ENCODE peak calls at places on chromosomes 4 and X, in five cellular contexts. R is lower leg skin, C is MM.1S, T is AG09309, I is AG10803. V is an unnamed sample.

GRCh38 chr4:82352118-82352824 is 21.5 kb downstream of the HNRNPD start:
- DNase-seq in R (no peak), C (no peak), T (no peak), I (no peak), V (no peak)

GRCh38 chr4:101356928-101357327 is 9.6 kb upstream of the PPP3CA start:
- DNase-seq in R (no peak), C (peak; percentile 41), T (peak; percentile 87), I (peak; percentile 96), V (no peak)

GRCh38 chrX:70219938-70220764 is 14.3 kb upstream of the AWAT1 start:
- DNase-seq in R (no peak), C (no peak), T (no peak), I (peak; percentile 13), V (no peak)

GRCh38 chrX:138877746-138878145 is 166.2 kb upstream of the FGF13 start:
- DNase-seq in R (no peak), C (no peak), T (no peak), I (peak; percentile 31), V (no peak)

GRCh38 chrX:111095974-111096870 is at the start of gene PAK3:
- DNase-seq in R (no peak), C (peak; percentile 15), T (no peak), I (peak; percentile 26), V (peak; percentile 26)

GRCh38 chr4:134470544-134470943 is 269.0 kb upstream of the PABPC4L start:
- DNase-seq in R (no peak), C (peak; percentile 54), T (no peak), I (no peak), V (no peak)

GRCh38 chr4:47213971-47214370 is 182.6 kb downstream of the GABRB1 start:
- DNase-seq in R (no peak), C (no peak), T (peak; percentile 52), I (peak; percentile 53), V (no peak)

GRCh38 chrX:129522184-129523059 is 868 bp downstream of the SMARCA1 start:
- DNase-seq in R (no peak), C (no peak), T (no peak), I (peak; percentile 50), V (no peak)

GRCh38 chr4:56320293-56320692 is 67.0 kb downstream of the AASDH start:
- DNase-seq in R (no peak), C (no peak), T (no peak), I (peak; percentile 9), V (no peak)

GRCh38 chr4:91525627-91526026 is 778.1 kb upstream of the GRID2 start:
- DNase-seq in R (no peak), C (no peak), T (no peak), I (no peak), V (no peak)

DNA sequence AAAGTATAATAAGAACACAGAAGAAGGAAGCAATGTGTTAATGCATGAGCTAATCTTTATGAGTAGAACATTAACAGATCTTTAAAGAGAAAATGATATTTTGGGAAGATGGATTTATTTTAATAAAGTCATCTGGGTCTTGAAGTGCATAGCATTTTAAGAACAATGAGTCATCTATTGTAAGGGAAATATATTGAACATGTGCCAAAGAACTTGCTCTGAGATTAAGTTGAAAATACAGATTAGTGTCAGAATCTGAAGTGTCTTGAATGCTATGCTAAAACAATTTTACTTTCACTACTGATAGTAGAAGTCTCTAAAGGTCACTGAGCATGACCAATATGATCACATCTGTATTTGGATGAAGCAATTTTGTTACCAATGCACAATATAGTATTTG is 776.7 kb upstream of the GRID2 start:
- DNase-seq in R (no peak), C (no peak), T (no peak), I (no peak), V (no peak)
- TF ChIP-seq CTCF in R (no peak), C (no peak), T (no peak), I (no peak), V (no peak)

DNA sequence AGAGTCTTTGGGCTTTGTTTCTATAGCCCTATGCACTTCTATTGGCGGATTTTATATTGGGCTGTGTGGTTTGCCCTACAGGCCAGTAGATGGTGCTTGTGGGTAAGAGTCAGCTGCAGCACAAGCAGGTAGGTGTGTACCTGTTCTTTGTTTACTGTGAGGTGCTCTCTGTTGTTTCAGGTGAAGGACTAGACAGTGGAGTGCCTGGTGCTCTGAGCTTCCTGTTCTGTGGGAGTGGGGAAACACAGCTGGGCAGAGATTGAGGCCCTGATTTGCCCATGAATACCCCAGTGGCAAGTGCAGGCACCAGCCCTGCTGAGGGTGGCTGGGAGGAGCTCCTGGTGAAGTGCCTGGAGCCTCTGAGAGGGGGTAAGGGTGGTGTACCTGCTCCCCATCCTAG is 26.3 kb upstream of the UCP1 start:
- DNase-seq in R (no peak), C (peak; percentile 80), T (no peak), I (peak; percentile 5), V (no peak)
- TF ChIP-seq CTCF in R (no peak), C (peak; percentile 78), T (peak; percentile 59), I (peak; percentile 48), V (peak; percentile 40)

GRCh38 chrX:7127058-7127457 is 20.5 kb upstream of the STS start:
- DNase-seq in R (no peak), C (no peak), T (no peak), I (no peak), V (no peak)

GRCh38 chrX:7131621-7132020 is 15.9 kb upstream of the STS start:
- DNase-seq in R (no peak), C (no peak), T (no peak), I (no peak), V (no peak)

GRCh38 chrX:7133036-7133412 is 14.5 kb upstream of the STS start:
- DNase-seq in R (no peak), C (no peak), T (no peak), I (peak; percentile 45), V (no peak)

GRCh38 chrX:7132335-7133035 is 15.0 kb upstream of the STS start:
- DNase-seq in R (no peak), C (no peak), T (peak; percentile 55), I (peak; percentile 77), V (no peak)
- TF ChIP-seq CTCF in R (no peak), C (peak; percentile 10), T (peak; percentile 71), I (peak; percentile 56), V (peak; percentile 71)

GRCh38 chrX:5236749-5237148 is 991.9 kb downstream of the NLGN4X start:
- DNase-seq in R (no peak), C (no peak), T (no peak), I (no peak), V (no peak)

GRCh38 chrX:5233830-5234229 is 994.8 kb downstream of the NLGN4X start:
- DNase-seq in R (no peak), C (peak; percentile 75), T (no peak), I (no peak), V (no peak)

GRCh38 chrX:5236096-5236495 is 992.6 kb downstream of the NLGN4X start:
- DNase-seq in R (no peak), C (peak; percentile 74), T (no peak), I (no peak), V (no peak)
- TF ChIP-seq CTCF in R (no peak), C (peak; percentile 57), T (no peak), I (no peak), V (no peak)

GRCh38 chrX:53354669-53355068 is 67.8 kb downstream of the SMC1A start:
- DNase-seq in R (no peak), C (no peak), T (no peak), I (no peak), V (no peak)
- TF ChIP-seq CTCF in R (no peak), C (no peak), T (no peak), I (no peak), V (no peak)

GRCh38 chrX:15973299-15973698 is 118.7 kb upstream of the AP1S2 start:
- DNase-seq in R (no peak), C (peak; percentile 62), T (no peak), I (peak; percentile 4), V (peak; percentile 28)
- TF ChIP-seq CTCF in R (no peak), C (peak; percentile 83), T (peak; percentile 68), I (peak; percentile 12), V (peak; percentile 69)

GRCh38 chrX:154050113-154050495 is 30.4 kb upstream of the IRAK1 start:
- DNase-seq in R (no peak), C (no peak), T (no peak), I (no peak), V (no peak)

GRCh38 chrX:154049209-154050112 is 29.8 kb upstream of the IRAK1 start:
- DNase-seq in R (no peak), C (no peak), T (no peak), I (no peak), V (no peak)

GRCh38 chrX:154048398-154048797 is 28.7 kb upstream of the IRAK1 start:
- DNase-seq in R (no peak), C (no peak), T (no peak), I (no peak), V (no peak)

GRCh38 chrX:154046262-154046771 is 26.6 kb upstream of the IRAK1 start:
- DNase-seq in R (no peak), C (no peak), T (peak; percentile 58), I (peak; percentile 87), V (no peak)

DNA sequence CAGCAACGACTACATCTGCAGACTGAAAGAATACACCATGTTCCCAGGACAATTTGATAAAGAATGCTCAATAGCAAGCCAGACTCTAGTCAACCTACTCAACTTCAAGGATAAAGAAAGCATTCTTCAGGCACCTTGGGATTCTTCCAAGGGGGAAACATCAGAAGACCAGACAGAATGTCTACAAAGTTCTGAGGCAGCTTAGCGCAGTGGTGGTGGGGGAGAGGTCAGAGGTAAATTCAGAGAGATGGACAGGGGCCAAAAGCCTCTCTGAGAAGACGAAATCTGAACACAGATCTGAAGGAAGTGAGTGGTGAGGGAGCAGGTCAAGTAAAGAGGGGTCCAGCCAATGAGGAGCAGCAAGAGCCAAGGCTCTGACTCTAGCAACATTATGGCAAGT is 27.6 kb upstream of the IRAK1 start:
- DNase-seq in R (no peak), C (no peak), T (no peak), I (no peak), V (no peak)
- TF ChIP-seq CTCF in R (no peak), C (no peak), T (no peak), I (no peak), V (no peak)

GRCh38 chr4:106301393-106302084 is 14.5 kb downstream of the TBCK start:
- DNase-seq in R (no peak), C (no peak), T (peak; percentile 5), I (peak; percentile 77), V (no peak)
- TF ChIP-seq CTCF in R (no peak), C (no peak), T (no peak), I (no peak), V (no peak)

GRCh38 chrX:42740456-42740855 is 37.5 kb downstream of the PPP1R2C start:
- DNase-seq in R (no peak), C (no peak), T (no peak), I (no peak), V (no peak)
- TF ChIP-seq CTCF in R (no peak), C (no peak), T (no peak), I (no peak), V (no peak)

DNA sequence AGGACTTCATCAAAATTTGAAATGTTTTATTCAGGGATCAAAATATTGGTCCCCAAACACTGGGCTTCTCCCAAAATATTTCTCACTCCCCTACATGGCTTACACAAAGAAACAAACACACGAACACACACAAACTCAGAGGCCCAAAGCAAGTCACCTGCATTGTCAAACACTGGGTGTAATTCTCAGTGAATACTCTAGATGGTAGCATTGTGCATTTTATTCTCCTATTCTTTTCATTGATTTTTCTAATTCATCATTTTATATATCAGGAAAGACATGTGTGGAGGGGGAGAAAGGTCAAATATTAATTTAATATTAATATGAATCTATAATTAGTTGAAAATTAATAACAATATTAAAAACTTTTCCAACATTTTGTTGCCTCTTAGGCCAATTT is 72.3 kb upstream of the TNMD start:
- DNase-seq in R (no peak), C (no peak), T (no peak), I (peak; percentile 1), V (peak; percentile 52)
- TF ChIP-seq CTCF in R (no peak), C (peak; percentile 49), T (peak; percentile 51), I (peak; percentile 59), V (peak; percentile 67)